ENCODE peak calls at places on chromosome 21, in five cellular contexts. K is RWPE1, G is natural killer cell, V is ovary, S is suprapubic skin. U is an unnamed sample.
A peak's percentile ranks its signal among the peaks of the same experiment; 100 is the strongest.

GRCh38 chr21:44708866-44709425 is 2.4 kb downstream of the TSPEAR start:
- DNase-seq in S (peak; percentile 37), V (peak; percentile 3), G (no peak), K (no peak), U (peak; percentile 64)

GRCh38 chr21:28294046-28294445 is 698.6 kb downstream of the LTN1 start:
- DNase-seq in V (no peak), K (peak; percentile 2), S (no peak), G (no peak), U (no peak)

GRCh38 chr21:16879479-16879878 is 633.4 kb upstream of the CXADR start:
- DNase-seq in K (no peak), G (no peak), V (no peak), S (no peak), U (no peak)

GRCh38 chr21:46048926-46049889 is 48.7 kb upstream of the COL6A2 start:
- DNase-seq in G (no peak), S (peak; percentile 93), K (peak; percentile 66), V (peak; percentile 93), U (peak; percentile 64)

GRCh38 chr21:44865561-44866280 is 7.8 kb downstream of the PTTG1IP start:
- DNase-seq in G (no peak), S (no peak), V (no peak), K (no peak), U (no peak)

GRCh38 chr21:36980280-36981048 is 14.0 kb upstream of the HLCS start:
- DNase-seq in V (peak; percentile 51), K (no peak), G (no peak), S (peak; percentile 64), U (no peak)

GRCh38 chr21:35617491-35617890 is 442.8 kb downstream of the SETD4 start:
- DNase-seq in K (no peak), V (no peak), G (no peak), S (no peak), U (no peak)

GRCh38 chr21:29196021-29196663 is 65.7 kb downstream of the MAP3K7CL start:
- DNase-seq in S (peak; percentile 78), V (no peak), G (peak; percentile 19), K (peak; percentile 92), U (no peak)

GRCh38 chr21:45277101-45278045 is 10.3 kb downstream of the POFUT2 start:
- DNase-seq in K (no peak), G (no peak), V (peak; percentile 26), S (peak; percentile 46), U (peak; percentile 65)

GRCh38 chr21:44867999-44868700 is 5.3 kb downstream of the PTTG1IP start:
- DNase-seq in G (no peak), S (peak; percentile 41), V (no peak), K (no peak), U (no peak)

GRCh38 chr21:18951291-18952038 is 547.9 kb upstream of the TMPRSS15 start:
- DNase-seq in V (no peak), G (no peak), S (no peak), K (no peak), U (no peak)
- TF ChIP-seq CTCF in V (no peak), G (no peak), S (no peak), K (peak; percentile 20), U (peak; percentile 74)

DNA sequence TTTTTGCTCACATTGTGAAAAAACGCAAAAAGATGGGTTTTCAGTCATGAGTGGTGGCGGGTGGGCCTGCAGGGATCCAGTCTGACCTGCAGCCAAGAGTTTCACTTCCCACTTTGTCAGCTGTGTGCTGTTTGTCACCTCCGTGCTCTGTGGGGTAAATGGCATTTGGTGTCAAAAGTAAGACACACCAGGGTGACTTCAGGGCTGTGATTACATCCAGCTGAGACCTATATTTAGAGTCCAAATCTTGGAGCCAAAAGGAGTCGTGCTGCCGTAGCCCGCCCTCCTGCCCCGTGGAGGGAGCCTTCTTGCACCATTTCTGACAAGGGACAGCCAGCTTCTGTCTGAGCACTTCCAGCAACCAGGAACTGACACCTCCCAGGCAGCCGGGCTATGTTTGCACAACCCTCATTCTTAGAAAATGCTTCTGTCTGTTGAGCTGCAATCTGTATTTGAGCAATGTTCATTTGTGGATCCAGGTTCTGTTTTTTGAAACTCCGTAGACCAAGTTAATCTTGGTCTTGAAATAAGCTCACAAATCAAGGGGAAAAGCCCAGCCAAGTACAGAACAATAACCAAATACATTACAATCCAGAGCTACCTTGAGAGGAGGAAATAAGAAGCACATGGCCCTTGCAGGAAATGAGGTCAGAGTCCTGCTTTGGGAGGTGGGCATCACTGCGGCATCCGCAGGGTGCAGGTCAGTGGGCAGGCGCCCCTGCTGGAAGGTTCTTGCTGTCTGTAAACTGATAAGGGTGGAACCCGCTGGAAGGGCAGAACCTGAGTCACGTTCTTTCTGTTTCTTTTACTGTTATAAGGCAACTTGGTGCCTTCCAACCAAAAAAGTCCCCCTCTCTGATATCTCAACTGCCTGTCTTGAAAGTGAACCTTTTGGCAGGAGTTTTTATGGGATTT is 14.4 kb downstream of the ABCG1 start:
- DNase-seq in G (peak; percentile 76), V (no peak), S (peak; percentile 93), K (no peak), U (no peak)
- TF ChIP-seq CTCF in G (peak; percentile 68), V (no peak), S (peak; percentile 37), K (no peak), U (peak; percentile 38)

GRCh38 chr21:31514598-31514997 is 144.9 kb upstream of the SOD1 start:
- DNase-seq in V (no peak), K (no peak), G (no peak), S (no peak), U (no peak)
- TF ChIP-seq CTCF in V (no peak), K (no peak), G (no peak), S (no peak), U (peak; percentile 40)

DNA sequence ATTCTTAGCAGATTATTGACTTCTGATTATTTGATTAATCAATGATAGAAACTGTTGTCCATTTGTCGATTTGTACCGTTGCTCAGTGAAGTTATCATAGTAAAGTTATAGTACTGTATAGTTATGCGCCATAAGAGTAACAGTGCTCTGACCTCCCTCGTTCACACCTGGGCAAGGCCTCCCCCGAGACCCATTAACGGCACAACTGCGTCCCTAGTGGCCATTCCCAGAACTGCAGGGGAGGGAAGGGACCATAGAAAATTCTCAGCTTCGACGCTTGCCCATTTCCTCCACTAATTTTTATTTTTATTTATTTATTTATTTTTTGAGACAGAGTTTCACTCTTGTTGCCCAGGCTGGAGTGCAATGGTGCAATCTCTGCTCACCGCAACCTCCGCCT is 334.4 kb downstream of the DSCAM start:
- DNase-seq in V (no peak), G (no peak), K (no peak), S (no peak), U (no peak)
- TF ChIP-seq CTCF in V (no peak), G (no peak), K (peak; percentile 35), S (peak; percentile 26), U (peak; percentile 77)

DNA sequence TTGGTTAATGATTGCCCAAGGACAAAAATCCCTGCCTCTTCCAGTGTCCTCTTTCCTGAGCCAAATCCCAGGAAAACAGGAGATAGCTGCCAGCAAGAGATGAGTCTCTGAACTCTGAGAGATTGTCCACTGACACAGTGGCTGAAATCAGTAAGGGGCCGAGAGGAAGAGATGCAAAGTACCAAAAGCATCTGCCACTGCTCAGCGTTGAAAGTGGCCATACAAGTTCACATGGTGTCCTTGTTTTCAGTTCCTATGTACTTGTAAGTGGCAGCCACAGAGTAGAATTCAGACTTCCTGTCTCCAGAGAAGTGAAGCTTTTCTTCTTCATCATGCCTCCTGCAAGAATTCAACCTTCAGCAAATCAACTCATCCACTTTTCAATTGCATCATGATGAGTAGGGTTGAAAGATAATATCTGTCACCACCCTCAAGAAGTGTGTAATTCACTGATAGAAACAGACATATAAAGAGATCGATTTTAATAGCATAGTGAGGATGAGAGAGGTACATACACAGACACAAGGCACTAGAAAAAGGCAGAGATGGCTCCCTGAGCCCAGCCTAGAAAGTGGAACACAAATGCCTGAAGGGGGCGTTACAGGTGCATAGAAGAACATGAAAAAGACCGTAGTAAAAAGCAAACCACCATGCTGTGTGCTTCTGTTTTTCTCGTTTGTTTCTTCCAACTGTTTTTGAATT is 185.8 kb downstream of the MRPL39 start:
- DNase-seq in S (no peak), G (no peak), V (no peak), K (no peak), U (no peak)
- TF ChIP-seq CTCF in S (peak; percentile 15), G (peak; percentile 48), V (no peak), K (no peak), U (peak; percentile 56)

DNA sequence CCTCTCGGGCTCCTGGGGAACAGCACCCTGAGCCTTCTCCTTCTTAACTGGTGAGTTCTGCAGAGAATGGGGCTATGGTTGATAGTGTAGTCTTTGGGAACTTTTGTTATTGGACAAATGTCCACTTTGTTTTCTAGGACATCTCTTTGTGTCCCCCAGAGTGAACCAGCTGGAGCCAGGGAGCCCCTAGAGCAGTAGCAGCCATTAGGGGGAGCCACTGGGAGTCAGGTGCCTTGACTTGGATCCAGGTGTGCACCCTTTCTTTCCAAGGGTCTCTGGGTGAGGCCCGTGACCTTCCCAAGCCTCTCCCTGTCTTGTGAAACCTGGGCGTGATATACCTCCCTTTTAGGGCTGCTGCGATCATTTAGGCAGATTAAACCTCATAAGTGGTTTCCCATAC is 36.9 kb downstream of the ABCG1 start:
- DNase-seq in S (no peak), V (no peak), K (no peak), G (no peak), U (no peak)
- TF ChIP-seq CTCF in S (no peak), V (no peak), K (no peak), G (no peak), U (no peak)

GRCh38 chr21:31983120-31983519 is 110.3 kb downstream of the HUNK start:
- DNase-seq in V (no peak), K (no peak), S (no peak), G (no peak), U (no peak)
- TF ChIP-seq CTCF in V (no peak), K (no peak), S (no peak), G (no peak), U (no peak)

DNA sequence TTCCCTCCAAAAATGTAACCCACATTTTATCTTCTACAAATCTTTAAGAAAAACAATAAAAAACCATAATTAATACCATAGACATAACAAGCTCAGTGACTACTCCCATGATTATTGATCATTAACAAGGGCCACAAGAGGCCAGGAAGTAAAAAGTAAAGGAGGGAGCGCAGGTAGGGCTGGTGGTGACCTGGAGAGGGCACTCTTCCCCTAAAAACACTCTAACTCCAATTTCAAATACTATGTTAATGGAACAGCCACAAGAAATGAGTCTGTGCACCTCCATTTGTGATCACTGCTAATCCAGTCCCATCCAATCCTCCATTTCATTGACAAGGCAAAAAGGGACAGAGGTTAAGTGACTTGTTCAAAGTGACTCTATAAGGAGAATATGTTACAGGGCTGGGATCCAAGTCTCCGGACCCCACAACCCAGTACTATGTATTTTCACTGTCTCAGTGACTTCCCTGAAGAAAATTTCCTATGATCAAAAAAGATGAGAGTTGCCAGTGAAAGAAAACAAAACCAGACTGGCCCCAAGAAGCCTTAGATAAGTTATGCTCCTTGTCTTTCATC is 41.2 kb upstream of the CFAP298 start:
- DNase-seq in V (no peak), G (no peak), K (peak; percentile 35), S (no peak), U (no peak)
- TF ChIP-seq CTCF in V (no peak), G (peak; percentile 24), K (peak; percentile 55), S (peak; percentile 42), U (peak; percentile 79)

DNA sequence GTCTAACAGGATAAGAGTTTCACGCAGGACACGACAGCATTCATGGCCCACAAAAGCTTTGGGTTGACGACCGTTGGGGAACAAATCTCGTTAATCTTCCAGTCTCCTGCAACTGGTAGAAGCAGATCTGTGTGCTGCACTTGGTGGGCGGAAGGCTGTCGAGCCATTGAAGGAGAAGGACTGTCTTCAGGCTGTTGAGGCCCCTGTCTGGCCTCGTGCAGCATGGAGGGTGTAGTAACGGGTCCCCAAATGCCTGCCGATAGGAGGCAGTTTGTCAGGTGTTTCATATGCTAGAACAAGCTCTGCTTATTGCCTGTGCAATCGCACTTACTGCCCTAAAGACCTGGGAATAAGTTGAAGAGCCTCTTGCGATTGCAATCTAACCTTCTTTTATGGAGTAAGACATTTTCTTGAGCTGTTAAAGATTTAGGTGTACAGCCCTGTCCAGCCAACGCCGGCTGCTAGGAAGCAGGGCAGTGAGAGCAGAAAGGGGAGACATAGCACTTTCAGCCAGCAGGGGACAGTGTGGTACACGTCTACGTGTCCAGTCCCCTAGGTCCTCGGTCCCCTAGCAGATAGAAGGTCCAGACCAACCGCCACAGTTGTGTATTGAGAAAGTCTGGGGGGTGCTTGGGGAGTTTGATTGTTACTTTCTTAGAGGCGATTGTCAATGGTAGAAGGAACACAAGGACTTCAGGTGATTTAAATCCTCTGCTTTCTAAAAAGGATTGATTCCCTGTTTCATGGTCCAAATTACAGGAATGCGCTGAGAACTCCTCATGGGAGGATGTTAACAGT is 102.3 kb upstream of the TMPRSS2 start:
- DNase-seq in S (peak; percentile 67), G (no peak), K (no peak), V (no peak), U (no peak)
- TF ChIP-seq CTCF in S (peak; percentile 57), G (no peak), K (peak; percentile 55), V (peak; percentile 11), U (peak; percentile 84)